ENCODE peak calls at places on chromosomes 1 and 21, in eight cellular contexts. I, X, R, F, T, O, Q and Z are unnamed samples.

GRCh38 chr1:2378956-2379732 is 12.2 kb downstream of the MORN1 start:
- DNase-seq in T (no peak), X (no peak), O (peak), Q (no peak), F (no peak), I (no peak), R (peak), Z (no peak)

GRCh38 chr1:196302981-196303380 is 305.3 kb downstream of the KCNT2 start:
- DNase-seq in O (no peak), Q (no peak), R (no peak), F (no peak), I (no peak), T (no peak), X (no peak), Z (no peak)

GRCh38 chr1:205842177-205842576 is 7.8 kb downstream of the PM20D1 start:
- DNase-seq in T (no peak), R (no peak), F (no peak), Q (no peak), I (no peak), X (no peak), O (no peak), Z (no peak)

GRCh38 chr1:29121516-29121937 is 2.2 kb downstream of the TMEM200B start:
- DNase-seq in O (no peak), Q (no peak), F (no peak), R (no peak), I (no peak), X (no peak), T (peak), Z (no peak)

GRCh38 chr1:18882511-18882910 is 19.8 kb downstream of the ALDH4A1 start:
- DNase-seq in I (no peak), Q (no peak), O (peak), T (no peak), F (no peak), X (no peak), R (no peak), Z (no peak)

GRCh38 chr1:155122308-155122707 is 5.4 kb upstream of the EFNA1 start:
- DNase-seq in T (no peak), I (no peak), R (no peak), F (no peak), O (no peak), X (no peak), Q (no peak), Z (no peak)

GRCh38 chr1:63601463-63601862 is 8.3 kb downstream of the PGM1 start:
- DNase-seq in F (no peak), Q (no peak), O (no peak), T (no peak), X (no peak), R (no peak), I (no peak), Z (no peak)

GRCh38 chr1:180273066-180273465 is 43.0 kb downstream of the LHX4 start:
- DNase-seq in I (no peak), T (no peak), F (no peak), O (no peak), Q (no peak), R (no peak), X (no peak), Z (no peak)

GRCh38 chr1:225944951-225945350 is 3.9 kb upstream of the LEFTY2 start:
- DNase-seq in Q (no peak), I (no peak), X (no peak), O (peak), R (no peak), T (no peak), F (no peak), Z (no peak)

GRCh38 chr1:112674440-112674985 is at the start of gene MOV10:
- DNase-seq in R (peak), F (peak), O (peak), I (peak), T (peak), X (peak), Q (peak), Z (peak)

GRCh38 chr1:221381858-221382623 is 359.8 kb downstream of the DUSP10 start:
- DNase-seq in R (no peak), I (no peak), O (no peak), Q (no peak), T (no peak), X (no peak), F (no peak), Z (no peak)

GRCh38 chr1:231705860-231706553 is 79.4 kb downstream of the DISC1 start:
- DNase-seq in X (no peak), R (no peak), T (no peak), I (no peak), O (no peak), Q (no peak), F (no peak), Z (no peak)

GRCh38 chr1:178243119-178243518 is 149.2 kb downstream of the RASAL2 start:
- DNase-seq in R (no peak), T (no peak), F (no peak), I (no peak), Q (no peak), X (no peak), O (no peak), Z (no peak)

GRCh38 chr1:211680752-211681327 is 5.4 kb upstream of the NEK2 start:
- DNase-seq in Q (peak), R (peak), F (peak), X (peak), T (peak), I (peak), O (peak), Z (peak)

GRCh38 chr1:178364782-178365181 is 132.0 kb downstream of the CLEC20A start:
- DNase-seq in T (no peak), O (no peak), F (no peak), I (no peak), Q (no peak), X (no peak), R (no peak), Z (no peak)

GRCh38 chr1:51340380-51340779 is 10.0 kb upstream of the TTC39A start:
- DNase-seq in O (no peak), T (no peak), X (no peak), Q (no peak), R (no peak), I (no peak), F (no peak), Z (no peak)

GRCh38 chr1:25700124-25700523 is 83.5 kb downstream of the MAN1C1 start:
- DNase-seq in X (no peak), I (no peak), Q (no peak), R (no peak), T (no peak), F (no peak), O (peak), Z (no peak)

GRCh38 chr1:6148497-6149241 is 31.5 kb downstream of the CHD5 start:
- DNase-seq in I (no peak), Q (no peak), T (peak), F (peak), O (no peak), R (peak), X (no peak), Z (peak)

GRCh38 chr1:165330483-165330882 is 26.0 kb downstream of the LMX1A start:
- DNase-seq in R (no peak), I (no peak), T (no peak), F (no peak), X (no peak), Q (no peak), O (no peak), Z (no peak)

GRCh38 chr1:234724517-234725176 is 114.7 kb upstream of the IRF2BP2 start:
- DNase-seq in I (no peak), F (no peak), X (peak), T (no peak), Q (peak), O (peak), R (peak), Z (no peak)

GRCh38 chr1:89022167-89022959 is at the start of gene GBP3:
- DNase-seq in X (peak), T (no peak), I (peak), F (no peak), R (no peak), Q (peak), O (no peak), Z (peak)

GRCh38 chr1:28099050-28099769 is 10.8 kb upstream of the EYA3 start:
- DNase-seq in X (no peak), I (no peak), F (no peak), R (no peak), Q (no peak), T (no peak), O (no peak), Z (no peak)

GRCh38 chr1:49523764-49524163 is 500.0 kb downstream of the AGBL4 start:
- DNase-seq in Q (no peak), T (no peak), R (no peak), F (no peak), X (no peak), I (no peak), O (no peak), Z (no peak)

GRCh38 chr21:26027696-26028095 is 142.9 kb downstream of the APP start:
- DNase-seq in X (no peak), O (no peak), I (no peak), Q (no peak), F (no peak), R (no peak), T (no peak), Z (no peak)

GRCh38 chr1:23237516-23237915 is 20.2 kb upstream of the HTR1D start:
- DNase-seq in Q (no peak), I (no peak), O (no peak), T (no peak), X (no peak), R (no peak), F (no peak), Z (no peak)

GRCh38 chr1:13730751-13731482 is 30.9 kb downstream of the PRDM2 start:
- DNase-seq in F (peak), X (peak), O (peak), T (no peak), Q (peak), I (peak), R (peak), Z (peak)

GRCh38 chr1:89041055-89041707 is 18.5 kb upstream of the GBP3 start:
- DNase-seq in X (no peak), Q (peak), T (no peak), R (no peak), O (no peak), I (no peak), F (no peak), Z (no peak)

GRCh38 chr1:209547626-209548025 is 35.9 kb upstream of the CAMK1G start:
- DNase-seq in I (no peak), X (no peak), R (no peak), F (no peak), T (no peak), Q (no peak), O (no peak), Z (no peak)

GRCh38 chr1:38586993-38587646 is 272.5 kb downstream of the RRAGC start:
- DNase-seq in T (peak), F (no peak), R (peak), I (no peak), O (no peak), X (peak), Q (no peak), Z (peak)

GRCh38 chr1:114108741-114109255 is 44.9 kb downstream of the SYT6 start:
- DNase-seq in T (no peak), O (no peak), X (peak), R (no peak), F (no peak), Q (peak), I (no peak), Z (no peak)